ENCODE peak calls at places on chromosomes 7 and 10, in six cellular contexts. G is T-helper 2 cell, Y is kidney epithelial cell, M is cardiac fibroblast, S is H7, X is activated T-cell treated with anti-CD3 and anti-CD28 coated beads for 48 hours. H is an unnamed sample.
A peak's percentile ranks its signal among the peaks of the same experiment; 100 is the strongest.

GRCh38 chr10:43128958-43129706 is 9.1 kb upstream of the CSGALNACT2 start:
- DNase-seq in M (peak; percentile 96), Y (peak; percentile 88), S (peak; percentile 37), G (no peak), X (no peak), H (peak; percentile 54)

GRCh38 chr10:61896854-61897661 is 4.4 kb upstream of the ARID5B start:
- DNase-seq in Y (no peak), G (peak; percentile 22), X (peak; percentile 35), S (peak; percentile 92), M (peak; percentile 86), H (peak; percentile 75)

GRCh38 chr10:120984221-120984620 is 133.1 kb downstream of the WDR11 start:
- DNase-seq in M (no peak), G (no peak), X (no peak), S (no peak), Y (no peak), H (no peak)

GRCh38 chr10:68156373-68157185 is 47.3 kb downstream of the MYPN start:
- DNase-seq in G (peak; percentile 38), S (peak; percentile 41), X (peak; percentile 28), M (peak; percentile 84), Y (no peak), H (peak; percentile 23)

GRCh38 chr10:21340341-21340740 is 185.1 kb downstream of the SKIDA1 start:
- DNase-seq in X (no peak), G (no peak), M (no peak), S (no peak), Y (no peak), H (no peak)

GRCh38 chr10:60733189-60733815 is 45.0 kb upstream of the CDK1 start:
- DNase-seq in G (peak; percentile 45), X (peak; percentile 29), S (peak; percentile 89), Y (no peak), M (no peak), H (no peak)

GRCh38 chr10:3805227-3805790 is 20.3 kb upstream of the KLF6 start:
- DNase-seq in S (no peak), X (no peak), Y (no peak), G (peak; percentile 44), M (peak; percentile 85), H (no peak)

GRCh38 chr10:17744395-17744841 is 7.6 kb upstream of the TMEM236 start:
- DNase-seq in Y (no peak), G (no peak), M (peak; percentile 62), S (no peak), X (no peak), H (no peak)

GRCh38 chr7:20114463-20114862 is 102.7 kb downstream of the MACC1 start:
- DNase-seq in S (no peak), X (no peak), M (peak; percentile 5), G (no peak), Y (no peak), H (no peak)

GRCh38 chr10:72375173-72375572 is 20.5 kb upstream of the DNAJB12 start:
- DNase-seq in S (peak; percentile 46), X (no peak), Y (no peak), G (no peak), M (peak; percentile 23), H (no peak)

GRCh38 chr10:29392376-29393021 is 103.6 kb downstream of the LYZL1 start:
- DNase-seq in X (no peak), G (no peak), Y (no peak), S (peak; percentile 63), M (peak; percentile 63), H (no peak)

GRCh38 chr10:109993551-109993950 is 14.2 kb upstream of the ADD3 start:
- DNase-seq in S (no peak), M (no peak), G (no peak), Y (no peak), X (no peak), H (no peak)

GRCh38 chr7:129443612-129444011 is 9.4 kb downstream of the STRIP2 start:
- DNase-seq in M (peak; percentile 36), Y (no peak), S (no peak), X (no peak), G (no peak), H (no peak)

GRCh38 chr10:63561421-63561820 is 40.2 kb downstream of the REEP3 start:
- DNase-seq in Y (no peak), S (no peak), G (no peak), X (no peak), M (no peak), H (no peak)

GRCh38 chr7:39948375-39948774 is 1.7 kb upstream of the CDK13 start:
- DNase-seq in X (no peak), S (no peak), Y (no peak), G (no peak), M (no peak), H (no peak)

GRCh38 chr10:104844073-104844472 is 203.0 kb downstream of the SORCS3 start:
- DNase-seq in X (no peak), Y (no peak), S (no peak), G (no peak), M (no peak), H (no peak)

GRCh38 chr7:2811476-2812118 is 32.5 kb downstream of the GNA12 start:
- DNase-seq in M (peak; percentile 74), S (no peak), G (no peak), X (no peak), Y (no peak), H (no peak)

GRCh38 chr7:32103361-32103760 is 33.2 kb upstream of the PDE1C start:
- DNase-seq in X (no peak), Y (no peak), G (no peak), S (no peak), M (peak; percentile 32), H (no peak)

GRCh38 chr10:125591846-125592245 is 91.1 kb downstream of the TEX36 start:
- DNase-seq in Y (no peak), G (no peak), S (no peak), X (no peak), M (no peak), H (no peak)

GRCh38 chr7:50454968-50455367 is 4.8 kb upstream of the FIGNL1 start:
- DNase-seq in S (no peak), G (no peak), X (no peak), M (no peak), Y (no peak), H (no peak)

GRCh38 chr10:133125901-133126300 is 34.1 kb upstream of the KNDC1 start:
- DNase-seq in G (no peak), X (no peak), Y (no peak), M (no peak), S (peak; percentile 39), H (no peak)

GRCh38 chr7:34497153-34497777 is 160.8 kb upstream of the NPSR1 start:
- DNase-seq in S (peak; percentile 26), M (no peak), Y (no peak), X (no peak), G (no peak), H (no peak)

GRCh38 chr10:30324448-30325110 is 24.5 kb downstream of the MTPAP start:
- DNase-seq in X (no peak), S (no peak), Y (no peak), M (no peak), G (no peak), H (no peak)

GRCh38 chr7:147483634-147484292 is 1106.8 kb upstream of the C7orf33 start:
- DNase-seq in G (no peak), S (no peak), Y (no peak), X (no peak), M (peak; percentile 3), H (no peak)

GRCh38 chr7:46583606-46584005 is 662.5 kb upstream of the IGFBP3 start:
- DNase-seq in X (no peak), G (no peak), Y (no peak), M (peak; percentile 34), S (no peak), H (no peak)

GRCh38 chr10:3960496-3960895 is 175.5 kb upstream of the KLF6 start:
- DNase-seq in G (no peak), X (no peak), M (no peak), Y (no peak), S (no peak), H (no peak)